ENCODE peak calls at places on chromosomes 7 and 10, in four cellular contexts. R is IMR-90, E is H1, U is mesendoderm. L is an unnamed sample.

GRCh38 chr10:19347592-19347991 is 299.0 kb downstream of the MALRD1 start:
- DNase-seq in U (peak; percentile 26), E (no peak), R (no peak), L (no peak)

GRCh38 chr10:63068246-63068645 is 64.9 kb upstream of the NRBF2 start:
- DNase-seq in U (no peak), E (no peak), R (no peak), L (no peak)

GRCh38 chr7:100568936-100569844 is 4.5 kb downstream of the SAP25 start:
- DNase-seq in U (peak; percentile 88), E (peak; percentile 86), R (no peak), L (peak; percentile 95)

GRCh38 chr7:66452165-66452564 is 176.5 kb upstream of the KCTD7 start:
- DNase-seq in R (peak; percentile 30), U (no peak), E (no peak), L (no peak)

GRCh38 chr7:6642861-6643640 is 5.9 kb downstream of the ZNF316 start:
- DNase-seq in R (no peak), E (no peak), U (no peak), L (no peak)

GRCh38 chr10:124308351-124308645 is 110.4 kb downstream of the OAT start:
- DNase-seq in U (no peak), E (no peak), R (no peak), L (no peak)

GRCh38 chr10:47264797-47265281 is 35.2 kb upstream of the GDF10 start:
- DNase-seq in R (no peak), E (peak; percentile 11), U (peak; percentile 14), L (no peak)

GRCh38 chr10:34916368-34916767 is 101.3 kb upstream of the PARD3 start:
- DNase-seq in U (no peak), E (no peak), R (peak; percentile 94), L (no peak)

GRCh38 chr10:132202070-132202970 is 15.6 kb downstream of the DPYSL4 start:
- DNase-seq in E (no peak), U (no peak), R (no peak), L (no peak)

GRCh38 chr10:53771701-53772100 is 999.1 kb upstream of the MBL2 start:
- DNase-seq in E (no peak), U (no peak), R (no peak), L (no peak)

GRCh38 chr10:61136151-61136550 is 192.2 kb upstream of the RHOBTB1 start:
- DNase-seq in R (peak; percentile 21), U (peak; percentile 86), E (no peak), L (peak; percentile 31)

GRCh38 chr10:122190553-122190952 is 80.5 kb upstream of the BTBD16 start:
- DNase-seq in U (no peak), R (no peak), E (no peak), L (no peak)

GRCh38 chr7:148503900-148504487 is 86.6 kb upstream of the C7orf33 start:
- DNase-seq in R (peak; percentile 37), U (no peak), E (no peak), L (no peak)
- H4K5ac ChIP-seq in R (no peak overlapping the region), U (no peak overlapping the region), E (no peak overlapping the region), L (no peak overlapping the region)

GRCh38 chr10:8462565-8462964 is 408.1 kb downstream of the GATA3 start:
- DNase-seq in R (no peak), U (no peak), E (no peak), L (no peak)
- H4K5ac ChIP-seq in R (no peak overlapping the region), U (no peak overlapping the region), E (no peak overlapping the region), L (no peak overlapping the region)

DNA sequence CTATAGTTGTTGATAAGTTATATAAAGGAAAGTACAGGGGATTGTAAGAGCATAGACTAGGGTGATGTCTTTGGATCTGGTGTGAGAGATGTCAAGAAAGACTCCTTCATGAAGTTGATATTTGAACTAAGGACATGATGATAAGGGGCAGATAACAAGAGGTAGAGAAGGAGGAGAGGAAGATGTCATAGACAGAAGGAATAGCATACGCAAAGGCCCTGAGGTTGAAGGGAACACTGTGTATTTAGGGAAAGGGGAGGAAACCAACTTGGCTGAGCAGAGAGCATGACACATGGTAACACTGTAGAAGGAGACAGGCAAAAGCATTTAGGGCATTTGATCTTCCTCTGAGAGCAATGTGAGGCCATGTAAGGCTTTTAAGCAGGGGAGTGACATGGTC is 170.8 kb downstream of the CHN2 start:
- DNase-seq in U (no peak), R (no peak), E (no peak), L (no peak)
- H4K5ac ChIP-seq in U (no peak overlapping the region), R (no peak overlapping the region), E (no peak overlapping the region), L (no peak overlapping the region)

DNA sequence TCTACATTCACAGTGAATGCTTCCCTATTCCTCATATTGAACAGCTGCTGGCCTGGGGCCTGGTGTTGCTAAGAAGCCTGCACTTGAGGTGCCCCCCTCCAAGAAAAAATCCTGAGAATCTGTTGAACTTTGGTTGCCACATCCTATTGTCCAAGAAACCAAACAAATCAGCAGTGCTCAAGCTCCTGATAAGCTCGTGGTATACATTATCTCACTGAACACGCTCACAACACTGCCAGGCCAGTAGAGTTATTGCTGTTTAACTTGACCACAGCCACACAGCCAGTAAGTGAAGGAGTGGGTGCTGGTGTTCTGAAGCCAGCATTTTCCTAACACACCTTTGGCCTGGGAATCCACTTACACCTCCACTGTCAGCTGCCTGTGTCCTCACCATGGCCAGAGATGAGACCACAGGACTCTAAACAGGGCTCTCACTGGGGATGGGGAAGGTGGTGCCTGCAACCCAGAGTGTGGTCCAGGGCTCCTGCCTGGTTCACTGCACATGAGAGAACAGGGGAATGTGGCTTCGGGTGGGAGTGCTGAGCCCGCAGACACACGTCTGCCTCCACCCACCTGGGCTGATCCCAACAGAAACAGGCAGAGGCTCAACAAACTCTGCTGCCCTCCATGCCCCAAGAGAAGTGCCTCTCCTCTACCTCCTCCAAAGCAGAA is 6.7 kb downstream of the DDC start:
- DNase-seq in R (no peak), U (no peak), E (no peak), L (no peak)
- H4K5ac ChIP-seq in R (no peak overlapping the region), U (no peak overlapping the region), E (no peak overlapping the region), L (no peak overlapping the region)

DNA sequence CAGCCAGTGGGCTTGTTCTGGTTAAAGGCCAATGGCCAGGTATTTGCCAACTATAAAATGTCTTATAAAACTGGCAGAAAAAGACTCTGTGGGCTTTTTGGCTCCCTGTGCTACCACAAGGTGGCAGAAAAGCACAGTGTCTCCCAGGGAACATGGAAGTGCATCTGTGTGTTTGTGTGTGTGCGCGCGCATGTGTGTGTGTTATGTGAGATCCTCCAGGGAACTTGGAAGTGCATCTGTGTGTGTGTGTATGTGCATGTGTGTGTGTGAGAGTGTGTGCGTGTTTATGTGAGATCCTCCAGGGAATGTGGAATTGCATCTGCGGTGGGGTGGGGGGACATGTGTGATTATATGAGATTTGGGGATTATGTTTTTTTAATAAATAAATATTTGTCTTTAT is 30.2 kb upstream of the ABI1 start:
- DNase-seq in E (peak; percentile 66), R (peak; percentile 66), U (peak; percentile 82), L (peak; percentile 72)
- H4K5ac ChIP-seq in E (no peak overlapping the region), R (no peak overlapping the region), U (no peak overlapping the region), L (no peak overlapping the region)

DNA sequence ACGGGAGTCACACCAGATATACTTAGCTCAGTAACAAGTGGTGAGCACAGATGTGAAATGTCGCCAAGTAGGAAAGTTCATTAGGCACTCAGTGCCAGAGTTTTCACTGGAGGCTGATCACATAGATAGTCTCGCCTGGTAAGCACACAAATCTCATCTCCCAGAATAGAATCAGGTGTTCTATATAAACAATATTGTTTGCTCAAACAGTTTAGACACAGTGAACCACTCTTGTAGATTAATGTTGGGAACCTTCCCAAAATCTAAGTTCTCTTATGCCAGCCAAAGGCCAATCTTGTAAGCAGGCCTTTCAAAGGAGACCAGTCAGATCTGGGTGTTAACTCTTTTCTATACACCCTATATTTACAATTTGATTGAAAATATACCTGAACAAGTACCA is 716.5 kb upstream of the GRM3 start:
- DNase-seq in U (no peak), E (no peak), R (no peak), L (no peak)
- H4K5ac ChIP-seq in U (no peak overlapping the region), E (no peak overlapping the region), R (no peak overlapping the region), L (no peak overlapping the region)

GRCh38 chr7:47294569-47295222 is 287.2 kb downstream of the TNS3 start:
- DNase-seq in U (no peak), E (peak; percentile 13), R (no peak), L (no peak)

GRCh38 chr7:47297120-47297519 is 284.8 kb downstream of the TNS3 start:
- DNase-seq in U (no peak), E (peak; percentile 29), R (no peak), L (no peak)

GRCh38 chr7:47292832-47293309 is 289.0 kb downstream of the TNS3 start:
- DNase-seq in R (peak; percentile 51), U (no peak), E (no peak), L (no peak)

GRCh38 chr7:47293884-47294568 is 287.9 kb downstream of the TNS3 start:
- DNase-seq in E (no peak), R (peak; percentile 51), U (no peak), L (no peak)

DNA sequence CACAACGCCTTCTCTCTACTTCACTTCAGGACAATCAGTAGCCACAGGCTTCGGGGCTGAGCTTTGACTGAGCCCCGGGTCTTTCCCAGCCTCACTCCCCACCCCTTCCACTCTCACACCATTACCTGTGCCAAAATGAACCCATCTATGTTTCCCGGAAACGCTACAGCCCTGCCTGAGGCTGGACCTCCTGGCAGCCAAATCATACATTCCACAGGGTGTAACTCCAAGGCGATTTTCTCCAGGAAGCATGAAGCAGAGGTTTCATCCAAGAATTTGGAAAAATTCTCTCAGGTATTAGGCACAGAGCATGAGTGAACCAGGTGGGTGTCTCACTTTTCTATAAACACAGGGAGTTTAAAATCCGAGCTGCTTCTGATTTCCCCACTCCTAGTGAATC is 286.3 kb downstream of the TNS3 start:
- DNase-seq in E (no peak), R (no peak), U (no peak), L (no peak)
- H4K5ac ChIP-seq in E (no peak overlapping the region), R (no peak overlapping the region), U (no peak overlapping the region), L (no peak overlapping the region)

DNA sequence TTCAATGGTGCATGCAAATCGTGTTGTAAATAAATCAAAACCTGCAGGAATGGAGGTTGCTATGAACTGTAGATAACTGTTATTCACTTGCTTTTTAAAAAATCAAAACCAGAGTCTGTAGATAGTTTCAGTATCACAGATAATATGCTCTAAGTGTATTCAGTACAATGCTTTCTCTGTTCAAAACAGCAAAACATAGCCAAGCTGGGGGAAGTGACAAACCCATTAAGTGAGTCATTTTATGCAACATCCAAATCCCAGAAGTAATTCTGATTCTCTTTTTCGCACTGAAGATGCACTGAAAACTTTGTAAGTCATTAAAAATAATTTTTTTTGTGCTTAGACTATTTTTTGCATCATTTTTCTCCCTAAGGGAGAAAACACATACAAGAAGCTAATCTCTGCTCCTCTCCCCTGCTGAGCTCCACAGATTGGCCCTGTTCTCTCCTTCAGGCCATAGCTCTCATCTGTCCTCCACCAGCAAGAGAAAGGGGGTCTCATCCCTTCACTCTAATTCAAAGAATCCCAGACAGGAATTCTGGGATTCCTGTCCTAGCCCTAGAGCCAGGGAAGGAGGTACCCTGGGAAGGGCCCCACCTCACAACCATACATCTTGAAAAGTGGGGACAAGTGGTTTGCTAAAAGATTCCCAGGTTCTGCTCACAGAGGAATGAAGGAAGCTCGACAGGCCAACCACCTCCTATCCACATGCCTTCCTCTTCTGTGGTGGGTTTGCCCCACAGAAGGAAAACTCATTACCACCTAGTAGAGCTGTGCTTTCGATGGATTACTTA is 4.9 kb downstream of the PRTFDC1 start:
- DNase-seq in U (peak; percentile 85), E (no peak), R (peak; percentile 73), L (no peak)
- H4K5ac ChIP-seq in U (no peak overlapping the region), E (no peak overlapping the region), R (no peak overlapping the region), L (no peak overlapping the region)

GRCh38 chr10:89167915-89168314 is 39.2 kb downstream of the CH25H start:
- DNase-seq in E (no peak), R (no peak), U (no peak), L (no peak)

GRCh38 chr10:89175821-89176220 is 31.3 kb downstream of the CH25H start:
- DNase-seq in U (peak; percentile 18), R (no peak), E (no peak), L (no peak)

GRCh38 chr10:89171263-89171872 is 35.7 kb downstream of the CH25H start:
- DNase-seq in E (no peak), R (peak; percentile 64), U (peak; percentile 29), L (no peak)

GRCh38 chr10:89171996-89172395 is 35.1 kb downstream of the CH25H start:
- DNase-seq in R (peak; percentile 24), U (no peak), E (no peak), L (no peak)

GRCh38 chr10:89173075-89173474 is 34.0 kb downstream of the CH25H start:
- DNase-seq in R (no peak), E (no peak), U (no peak), L (no peak)
- H4K5ac ChIP-seq in R (peak overlapping the region; percentile 75), E (no peak overlapping the region), U (no peak overlapping the region), L (no peak overlapping the region)

L was measured in H9.